ENCODE peak calls at places on chromosome 6, in four cellular contexts. O is GDM1; G is MCF 10A; Y is naive thymus-derived CD4-positive, alpha-beta T cell. K is an unnamed sample.

GRCh38 chr6:7419065-7419464 is 29.5 kb downstream of the RIOK1 start:
- DNase-seq in O (no peak), G (no peak), Y (no peak), K (no peak)

GRCh38 chr6:68826501-68826900 is 191.4 kb downstream of the ADGRB3 start:
- DNase-seq in O (no peak), G (no peak), Y (no peak), K (no peak)

GRCh38 chr6:111367393-111368088 is 115.5 kb downstream of the REV3L start:
- DNase-seq in O (no peak), G (no peak), Y (no peak), K (no peak)

GRCh38 chr6:56756791-56757582 is 114.3 kb upstream of the DST start:
- DNase-seq in O (no peak), G (no peak), Y (no peak), K (no peak)

GRCh38 chr6:156250593-156250992 is 526.6 kb upstream of the ARID1B start:
- DNase-seq in O (no peak), G (no peak), Y (no peak), K (no peak)

GRCh38 chr6:103872219-103872618 is 987.5 kb downstream of the HACE1 start:
- DNase-seq in O (no peak), G (no peak), Y (no peak), K (no peak)

GRCh38 chr6:90351696-90352095 is 55.1 kb upstream of the BACH2 start:
- DNase-seq in O (no peak), G (peak; percentile 36), Y (no peak), K (no peak)

GRCh38 chr6:96899019-96899418 is 1.3 kb upstream of the NDUFAF4 start:
- DNase-seq in O (no peak), G (peak; percentile 46), Y (no peak), K (no peak)

GRCh38 chr6:119119989-119120388 is 41.5 kb upstream of the FAM184A start:
- DNase-seq in O (no peak), G (peak; percentile 88), Y (no peak), K (no peak)

GRCh38 chr6:27098956-27099355 is 148.5 kb upstream of the PRSS16 start:
- DNase-seq in O (no peak), G (no peak), Y (no peak), K (no peak)

GRCh38 chr6:141483561-141484061 is 649.1 kb upstream of the GJE1 start:
- DNase-seq in O (peak; percentile 64), G (peak; percentile 73), Y (peak; percentile 81), K (peak; percentile 56)

GRCh38 chr6:157644043-157644810 is 178.8 kb upstream of the SNX9 start:
- DNase-seq in O (no peak), G (peak; percentile 37), Y (peak; percentile 12), K (no peak)

GRCh38 chr6:2999621-3000455 is at the start of gene NQO2:
- DNase-seq in O (peak; percentile 73), G (peak; percentile 90), Y (peak; percentile 77), K (peak; percentile 43)

GRCh38 chr6:35874721-35875120 is 46.2 kb downstream of the SRPK1 start:
- DNase-seq in O (no peak), G (no peak), Y (no peak), K (no peak)